ENCODE peak calls at places on chromosomes 1 and 21, in six cellular contexts. One of them, this sample, is unnamed.

GRCh38 chr1:147824776-147825175 is 64.4 kb upstream of the GJA5 start:
- DNase-seq in AG08395: no peak
- DNase-seq in aorta: no peak
- DNase-seq in nucleus accumbens: no peak
- DNase-seq in GM23338: no peak
- DNase-seq in naive thymus-derived CD8-positive, alpha-beta T cell: no peak
- DNase-seq in this sample: no peak

GRCh38 chr1:115056395-115056798 is 26.8 kb downstream of the TSHB start:
- DNase-seq in aorta: no peak
- DNase-seq in GM23338: peak; percentile 84
- DNase-seq in nucleus accumbens: no peak
- DNase-seq in AG08395: peak; percentile 66
- DNase-seq in naive thymus-derived CD8-positive, alpha-beta T cell: no peak
- DNase-seq in this sample: no peak

GRCh38 chr21:44932366-44933181 is 7.3 kb upstream of the SLX9 start:
- DNase-seq in GM23338: no peak
- DNase-seq in aorta: peak; percentile 71
- DNase-seq in naive thymus-derived CD8-positive, alpha-beta T cell: peak; percentile 54
- DNase-seq in nucleus accumbens: no peak
- DNase-seq in AG08395: peak; percentile 70
- DNase-seq in this sample: peak; percentile 59

GRCh38 chr1:203305809-203306088 is 430 bp downstream of the BTG2 start:
- DNase-seq in GM23338: no peak
- DNase-seq in AG08395: no peak
- DNase-seq in aorta: no peak
- DNase-seq in nucleus accumbens: no peak
- DNase-seq in naive thymus-derived CD8-positive, alpha-beta T cell: no peak
- DNase-seq in this sample: no peak

GRCh38 chr1:91806146-91806545 is 79.8 kb downstream of the TGFBR3 start:
- DNase-seq in nucleus accumbens: no peak
- DNase-seq in AG08395: no peak
- DNase-seq in aorta: no peak
- DNase-seq in GM23338: no peak
- DNase-seq in naive thymus-derived CD8-positive, alpha-beta T cell: no peak
- DNase-seq in this sample: no peak

GRCh38 chr1:195663549-195664280 is 944.5 kb downstream of the KCNT2 start:
- DNase-seq in GM23338: no peak
- DNase-seq in aorta: no peak
- DNase-seq in naive thymus-derived CD8-positive, alpha-beta T cell: no peak
- DNase-seq in AG08395: peak; percentile 78
- DNase-seq in nucleus accumbens: no peak
- DNase-seq in this sample: no peak

GRCh38 chr1:41810446-41810845 is 108.3 kb downstream of the HIVEP3 start:
- DNase-seq in GM23338: peak; percentile 76
- DNase-seq in aorta: no peak
- DNase-seq in nucleus accumbens: no peak
- DNase-seq in AG08395: peak; percentile 51
- DNase-seq in naive thymus-derived CD8-positive, alpha-beta T cell: no peak
- DNase-seq in this sample: peak; percentile 11

GRCh38 chr1:155646307-155646706 is 36.3 kb downstream of the MSTO1 start:
- DNase-seq in naive thymus-derived CD8-positive, alpha-beta T cell: no peak
- DNase-seq in nucleus accumbens: no peak
- DNase-seq in GM23338: no peak
- DNase-seq in AG08395: peak; percentile 5
- DNase-seq in aorta: no peak
- DNase-seq in this sample: no peak

GRCh38 chr1:221832617-221833016 is 90.7 kb upstream of the DUSP10 start:
- DNase-seq in nucleus accumbens: no peak
- DNase-seq in naive thymus-derived CD8-positive, alpha-beta T cell: no peak
- DNase-seq in aorta: no peak
- DNase-seq in AG08395: no peak
- DNase-seq in GM23338: no peak
- DNase-seq in this sample: no peak

GRCh38 chr1:67815303-67816095 is 17.8 kb downstream of the GNG12 start:
- DNase-seq in AG08395: no peak
- DNase-seq in GM23338: no peak
- DNase-seq in nucleus accumbens: no peak
- DNase-seq in naive thymus-derived CD8-positive, alpha-beta T cell: no peak
- DNase-seq in aorta: peak; percentile 58
- DNase-seq in this sample: no peak

GRCh38 chr1:34796990-34797389 is 4.2 kb downstream of the GJA4 start:
- DNase-seq in naive thymus-derived CD8-positive, alpha-beta T cell: no peak
- DNase-seq in nucleus accumbens: no peak
- DNase-seq in AG08395: no peak
- DNase-seq in GM23338: no peak
- DNase-seq in aorta: no peak
- DNase-seq in this sample: no peak

GRCh38 chr1:223106856-223107255 is 36.2 kb downstream of the TLR5 start:
- DNase-seq in GM23338: no peak
- DNase-seq in nucleus accumbens: no peak
- DNase-seq in AG08395: no peak
- DNase-seq in naive thymus-derived CD8-positive, alpha-beta T cell: no peak
- DNase-seq in aorta: peak; percentile 41
- DNase-seq in this sample: no peak

GRCh38 chr21:36965720-36966065 is 776 bp downstream of the HLCS start:
- DNase-seq in naive thymus-derived CD8-positive, alpha-beta T cell: no peak
- DNase-seq in AG08395: no peak
- DNase-seq in aorta: no peak
- DNase-seq in nucleus accumbens: no peak
- DNase-seq in GM23338: no peak
- DNase-seq in this sample: no peak

GRCh38 chr1:44854985-44855384 is 11.9 kb upstream of the PTCH2 start:
- DNase-seq in naive thymus-derived CD8-positive, alpha-beta T cell: no peak
- DNase-seq in GM23338: no peak
- DNase-seq in AG08395: no peak
- DNase-seq in nucleus accumbens: no peak
- DNase-seq in aorta: peak; percentile 58
- DNase-seq in this sample: no peak

GRCh38 chr1:20411196-20411980 is 74.6 kb downstream of the CAMK2N1 start:
- DNase-seq in GM23338: no peak
- DNase-seq in aorta: peak; percentile 55
- DNase-seq in AG08395: peak; percentile 98
- DNase-seq in nucleus accumbens: no peak
- DNase-seq in naive thymus-derived CD8-positive, alpha-beta T cell: no peak
- DNase-seq in this sample: no peak

GRCh38 chr1:71548398-71548797 is 467.6 kb upstream of the ZRANB2 start:
- DNase-seq in GM23338: no peak
- DNase-seq in nucleus accumbens: no peak
- DNase-seq in aorta: no peak
- DNase-seq in naive thymus-derived CD8-positive, alpha-beta T cell: no peak
- DNase-seq in AG08395: no peak
- DNase-seq in this sample: no peak

GRCh38 chr1:30875197-30875596 is 33.4 kb downstream of the SDC3 start:
- DNase-seq in nucleus accumbens: no peak
- DNase-seq in GM23338: no peak
- DNase-seq in aorta: no peak
- DNase-seq in naive thymus-derived CD8-positive, alpha-beta T cell: no peak
- DNase-seq in AG08395: no peak
- DNase-seq in this sample: no peak

GRCh38 chr1:21653744-21654100 is 15.4 kb downstream of the RAP1GAP start:
- DNase-seq in naive thymus-derived CD8-positive, alpha-beta T cell: no peak
- DNase-seq in GM23338: no peak
- DNase-seq in aorta: no peak
- DNase-seq in AG08395: no peak
- DNase-seq in nucleus accumbens: peak; percentile 61
- DNase-seq in this sample: no peak

GRCh38 chr1:3349161-3349967 is 105.1 kb upstream of the ARHGEF16 start:
- DNase-seq in aorta: no peak
- DNase-seq in nucleus accumbens: no peak
- DNase-seq in AG08395: no peak
- DNase-seq in GM23338: no peak
- DNase-seq in naive thymus-derived CD8-positive, alpha-beta T cell: no peak
- DNase-seq in this sample: no peak

GRCh38 chr1:117571496-117571895 is 34.4 kb upstream of the TENT5C start:
- DNase-seq in naive thymus-derived CD8-positive, alpha-beta T cell: no peak
- DNase-seq in GM23338: no peak
- DNase-seq in AG08395: no peak
- DNase-seq in aorta: no peak
- DNase-seq in nucleus accumbens: no peak
- DNase-seq in this sample: no peak

GRCh38 chr1:50700226-50701020 is 259.6 kb downstream of the FAF1 start:
- DNase-seq in AG08395: no peak
- DNase-seq in GM23338: peak; percentile 94
- DNase-seq in aorta: no peak
- DNase-seq in naive thymus-derived CD8-positive, alpha-beta T cell: no peak
- DNase-seq in nucleus accumbens: no peak
- DNase-seq in this sample: no peak

GRCh38 chr1:24913274-24913604 is 16.8 kb downstream of the RUNX3 start:
- DNase-seq in aorta: no peak
- DNase-seq in naive thymus-derived CD8-positive, alpha-beta T cell: no peak
- DNase-seq in AG08395: no peak
- DNase-seq in GM23338: no peak
- DNase-seq in nucleus accumbens: no peak
- DNase-seq in this sample: no peak

GRCh38 chr1:8937701-8938100 is 8.0 kb upstream of the CA6 start:
- DNase-seq in GM23338: no peak
- DNase-seq in naive thymus-derived CD8-positive, alpha-beta T cell: no peak
- DNase-seq in AG08395: no peak
- DNase-seq in aorta: no peak
- DNase-seq in nucleus accumbens: no peak
- DNase-seq in this sample: no peak

GRCh38 chr1:116569776-116570357 is 959 bp downstream of the CD58 start:
- DNase-seq in AG08395: no peak
- DNase-seq in aorta: peak; percentile 69
- DNase-seq in GM23338: peak; percentile 35
- DNase-seq in naive thymus-derived CD8-positive, alpha-beta T cell: no peak
- DNase-seq in nucleus accumbens: no peak
- DNase-seq in this sample: peak; percentile 15

GRCh38 chr1:112388436-112388835 is 7.6 kb upstream of the CTTNBP2NL start:
- DNase-seq in naive thymus-derived CD8-positive, alpha-beta T cell: no peak
- DNase-seq in GM23338: peak; percentile 32
- DNase-seq in AG08395: no peak
- DNase-seq in nucleus accumbens: no peak
- DNase-seq in aorta: no peak
- DNase-seq in this sample: no peak

GRCh38 chr21:38985423-38986378 is 180.0 kb downstream of the ETS2 start:
- DNase-seq in AG08395: peak; percentile 96
- DNase-seq in aorta: peak; percentile 87
- DNase-seq in GM23338: no peak
- DNase-seq in naive thymus-derived CD8-positive, alpha-beta T cell: no peak
- DNase-seq in nucleus accumbens: no peak
- DNase-seq in this sample: no peak

This sample was measured in stimulated activated CD8-positive, alpha-beta memory T cell treated with anti-CD3 and anti-CD28 coated beads, Interleukin-12 subunit alpha, Interleukin-12 subunit beta, amount 100 ng/mL, for 1 hour.